ENCODE peak calls at places on chromosomes 4 and X, in eight cellular contexts. M is body of pancreas, L is left lung, V is H1, G is cardiac muscle cell, T is colonic mucosa, Q is fibroblast of lung, W is neural progenitor cell. N is an unnamed sample.
A peak's percentile ranks its signal among the peaks of the same experiment; 100 is the strongest.

GRCh38 chr4:74376888-74377483 is 12.0 kb downstream of the EREG start:
- DNase-seq in L (no peak), W (peak; percentile 32), Q (peak; percentile 90), T (no peak), G (peak; percentile 48), M (no peak), V (no peak), N (no peak)

GRCh38 chr4:113073614-113074013 is 24.2 kb downstream of the ANK2 start:
- DNase-seq in Q (no peak), L (peak; percentile 41), V (no peak), G (no peak), T (no peak), W (no peak), M (no peak), N (no peak)

GRCh38 chr4:150567070-150567469 is 14.9 kb upstream of the MAB21L2 start:
- DNase-seq in Q (no peak), T (no peak), W (no peak), V (no peak), M (no peak), G (no peak), L (no peak), N (no peak)

GRCh38 chrX:68894513-68895338 is 65.9 kb downstream of the EFNB1 start:
- DNase-seq in T (peak; percentile 70), L (peak; percentile 83), W (peak; percentile 77), V (no peak), M (peak; percentile 61), G (peak; percentile 77), Q (peak; percentile 47), N (peak; percentile 76)

GRCh38 chr4:108730579-108730978 is 32.3 kb downstream of the ETNPPL start:
- DNase-seq in L (no peak), W (no peak), G (no peak), Q (no peak), M (no peak), T (no peak), V (no peak), N (no peak)

GRCh38 chr4:107255596-107255995 is 219.5 kb upstream of the DKK2 start:
- DNase-seq in T (no peak), L (no peak), G (no peak), V (no peak), W (no peak), Q (no peak), M (no peak), N (no peak)

GRCh38 chr4:163343604-163344146 is at the start of gene NPY5R:
- DNase-seq in G (peak; percentile 54), T (no peak), W (peak; percentile 61), Q (no peak), M (no peak), L (peak; percentile 62), V (peak; percentile 69), N (no peak)

GRCh38 chr4:36254355-36254754 is 10.0 kb upstream of the ARAP2 start:
- DNase-seq in G (no peak), V (no peak), T (no peak), W (no peak), L (no peak), Q (no peak), M (no peak), N (no peak)

GRCh38 chr4:177108708-177109107 is 201.0 kb upstream of the NEIL3 start:
- DNase-seq in L (no peak), Q (peak; percentile 63), V (no peak), G (no peak), W (peak; percentile 7), M (no peak), T (no peak), N (no peak)

GRCh38 chrX:17692709-17693346 is 44.5 kb upstream of the SCML1 start:
- DNase-seq in Q (peak; percentile 71), V (no peak), G (peak; percentile 45), W (peak; percentile 58), L (no peak), M (no peak), T (no peak), N (no peak)

GRCh38 chr4:60737858-60738257 is 462.3 kb upstream of the ADGRL3 start:
- DNase-seq in Q (peak; percentile 81), W (no peak), T (no peak), M (no peak), G (no peak), L (no peak), V (no peak), N (no peak)

GRCh38 chrX:133583825-133584224 is 168.5 kb upstream of the GPC4 start:
- DNase-seq in M (no peak), Q (no peak), T (no peak), V (no peak), L (no peak), W (no peak), G (no peak), N (no peak)

GRCh38 chr4:20253799-20254409 is 2.2 kb downstream of the SLIT2 start:
- DNase-seq in V (peak; percentile 67), T (no peak), L (peak; percentile 76), W (peak; percentile 48), M (peak; percentile 6), Q (peak; percentile 32), G (peak; percentile 48), N (peak; percentile 66)

GRCh38 chr4:17613761-17614415 is 553 bp upstream of the MED28 start:
- DNase-seq in M (no peak), T (no peak), Q (peak; percentile 72), W (peak; percentile 36), V (peak; percentile 54), L (no peak), G (peak; percentile 1), N (no peak)

GRCh38 chrX:25976683-25977310 is 161.3 kb upstream of the MAGEB18 start:
- DNase-seq in W (peak; percentile 62), M (no peak), V (peak; percentile 42), T (no peak), Q (no peak), G (peak; percentile 11), L (no peak), N (no peak)

GRCh38 chr4:1082215-1083182 is 30.9 kb downstream of the RNF212 start:
- DNase-seq in T (peak; percentile 74), W (no peak), M (peak; percentile 97), V (no peak), Q (peak; percentile 81), G (no peak), L (peak; percentile 87), N (peak; percentile 88)

GRCh38 chr4:158098802-158099201 is 74.0 kb downstream of the GASK1B start:
- DNase-seq in M (no peak), Q (no peak), W (no peak), L (peak; percentile 8), T (no peak), V (no peak), G (no peak), N (no peak)

DNA sequence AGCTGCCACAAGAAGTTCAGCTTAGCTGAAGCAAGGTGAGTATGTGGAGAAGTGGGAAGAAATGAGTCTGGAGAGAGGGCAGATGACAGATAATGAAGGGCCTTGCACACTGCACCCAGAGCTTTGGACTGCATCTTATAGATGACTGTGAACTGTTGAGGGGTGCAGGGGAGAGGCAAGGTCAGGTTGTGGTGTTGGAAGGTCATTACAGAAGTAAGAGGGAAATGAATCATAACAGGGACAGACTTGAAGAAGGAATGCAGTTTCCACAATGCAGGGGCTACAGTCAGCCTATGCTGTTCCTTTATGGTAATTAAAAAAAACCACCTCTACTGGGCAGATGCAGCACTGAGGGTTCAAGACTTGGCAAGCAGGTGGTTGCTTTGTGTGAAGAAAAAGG is 4.8 kb upstream of the IGFBP7 start:
- DNase-seq in L (no peak), T (no peak), V (no peak), M (no peak), G (no peak), Q (no peak), W (no peak), N (no peak)
- H3K4me1 ChIP-seq in L (peaks cover 30% of the 10 kb centered on the region), T (no peaks in the 10 kb centered on the region), V (no peaks in the 10 kb centered on the region), M (peaks cover 7% of the 10 kb centered on the region), G (peaks cover 11% of the 10 kb centered on the region), Q (peaks cover 16% of the 10 kb centered on the region), W (peaks cover 16% of the 10 kb centered on the region), N (peaks cover 24% of the 10 kb centered on the region)

GRCh38 chrX:143664302-143664701 is 28.4 kb upstream of the SLITRK4 start:
- DNase-seq in Q (peak; percentile 4), V (no peak), W (peak; percentile 14), L (no peak), G (peak; percentile 30), M (no peak), T (no peak), N (no peak)
- TF ChIP-seq CTCF in Q (no peak), V (no peak), W (peak; percentile 68), L (peak; percentile 20), G (peak; percentile 55), M (peak; percentile 32), T (peak; percentile 44), N (peak; percentile 46)

GRCh38 chr4:55439023-55439422 is 43.3 kb downstream of the TMEM165 start:
- DNase-seq in W (no peak), T (no peak), M (no peak), G (no peak), L (no peak), Q (no peak), V (no peak), N (no peak)
- H3K36me3 ChIP-seq in W (no peaks in the 10 kb centered on the region), T (no peaks in the 10 kb centered on the region), M (no peaks in the 10 kb centered on the region), G (peaks cover 53% of the 10 kb centered on the region), L (no peaks in the 10 kb centered on the region), Q (peaks cover 9% of the 10 kb centered on the region), V (no peaks in the 10 kb centered on the region), N (peaks cover 69% of the 10 kb centered on the region)

GRCh38 chr4:10102981-10103330 is 13.6 kb downstream of the WDR1 start:
- DNase-seq in L (peak; percentile 23), M (no peak), W (peak; percentile 70), G (no peak), V (no peak), Q (no peak), T (no peak), N (no peak)

GRCh38 chr4:10101559-10102192 is 14.9 kb downstream of the WDR1 start:
- DNase-seq in L (peak; percentile 59), W (no peak), T (no peak), V (no peak), G (no peak), M (no peak), Q (peak; percentile 44), N (no peak)

GRCh38 chr4:10100734-10101216 is 15.8 kb downstream of the WDR1 start:
- DNase-seq in Q (no peak), T (peak; percentile 45), G (no peak), M (peak; percentile 45), W (no peak), L (peak; percentile 87), V (no peak), N (peak; percentile 86)

GRCh38 chr4:10104211-10104990 is 12.2 kb downstream of the WDR1 start:
- DNase-seq in W (peak; percentile 62), T (no peak), V (no peak), M (no peak), Q (peak; percentile 43), G (no peak), L (peak; percentile 41), N (no peak)

DNA sequence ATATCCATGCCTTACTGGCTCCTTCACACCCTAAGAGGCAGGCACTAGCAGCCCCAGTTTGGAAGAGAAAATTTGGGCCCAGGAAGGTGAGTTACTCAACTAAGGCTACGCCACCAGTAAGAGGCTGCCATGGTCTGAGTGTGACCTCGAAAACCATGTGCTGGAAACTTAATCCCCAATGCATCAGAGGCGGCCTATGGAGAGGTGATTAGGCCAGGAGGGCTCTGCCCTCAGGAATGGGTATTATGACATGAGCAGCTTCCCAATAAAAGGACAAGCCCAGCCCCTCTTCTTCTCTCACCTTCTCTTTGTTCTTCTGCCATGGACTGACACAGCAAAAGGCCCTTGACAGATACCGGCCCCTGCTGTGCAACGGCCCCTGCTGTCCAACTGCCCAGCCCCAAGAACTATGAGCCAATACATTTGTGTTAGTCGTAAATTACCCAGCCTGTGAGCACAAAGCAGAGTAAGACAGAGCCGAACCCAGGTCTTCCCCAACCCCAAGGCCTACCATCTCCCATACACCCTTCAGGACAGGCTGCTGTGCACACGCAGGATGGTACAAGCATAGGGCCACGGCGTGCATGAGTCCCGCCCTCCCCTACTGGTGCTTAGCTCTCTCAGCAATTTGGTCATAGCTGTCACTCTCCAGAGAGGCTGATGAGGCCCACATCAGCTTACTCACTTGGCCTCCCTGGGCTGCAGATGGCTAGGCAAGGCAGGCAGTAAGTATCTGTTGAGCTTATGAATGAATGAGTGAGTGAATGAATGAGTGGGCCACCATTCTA is 14.2 kb downstream of the WDR1 start:
- DNase-seq in L (peak; percentile 27), G (no peak), T (no peak), M (no peak), Q (no peak), W (peak; percentile 14), V (no peak), N (no peak)
- H3K4me1 ChIP-seq in L (peaks cover 92% of the 10 kb centered on the region), G (peaks cover 79% of the 10 kb centered on the region), T (peaks cover 10% of the 10 kb centered on the region), M (peaks cover 7% of the 10 kb centered on the region), Q (peaks cover 43% of the 10 kb centered on the region), W (peaks cover 51% of the 10 kb centered on the region), V (peaks cover 18% of the 10 kb centered on the region), N (peaks cover 54% of the 10 kb centered on the region)